ENCODE peak calls at places on chromosomes 16 and 17, in seven cellular contexts. N is ovary; W is stimulated activated CD8-positive, alpha-beta memory T cell treated with anti-CD3 and anti-CD28 coated beads, Interleukin-4, amount 100 ng/mL, for 24 hours; J is stromal cell of bone marrow; H is B cell; E is HS-5; Q is uterus. T is an unnamed sample.

GRCh38 chr17:36846410-36847292 is 90.6 kb upstream of the LHX1 start:
- DNase-seq in N (no peak), W (no peak), J (no peak), H (no peak), E (no peak), Q (no peak), T (no peak)

GRCh38 chr16:30558789-30559377 is 709 bp upstream of the ZNF764 start:
- DNase-seq in N (no peak), W (no peak), J (no peak), H (no peak), E (no peak), Q (no peak), T (no peak)

GRCh38 chr16:11857161-11857560 is 5.8 kb upstream of the RSL1D1 start:
- DNase-seq in N (no peak), W (no peak), J (no peak), H (no peak), E (no peak), Q (no peak), T (peak; percentile 23)

GRCh38 chr16:11372073-11372923 is 27.0 kb downstream of the RMI2 start:
- DNase-seq in N (no peak), W (no peak), J (no peak), H (no peak), E (no peak), Q (peak; percentile 62), T (no peak)

GRCh38 chr17:53142890-53143289 is 679.8 kb upstream of the KIF2B start:
- DNase-seq in N (no peak), W (no peak), J (no peak), H (no peak), E (no peak), Q (no peak), T (no peak)

GRCh38 chr17:64635647-64636305 is 26.3 kb downstream of the SMURF2 start:
- DNase-seq in N (no peak), W (no peak), J (peak; percentile 45), H (no peak), E (peak; percentile 87), Q (no peak), T (peak; percentile 69)

GRCh38 chr17:44770526-44770925 is 11.7 kb downstream of the ADAM11 start:
- DNase-seq in N (no peak), W (no peak), J (no peak), H (no peak), E (no peak), Q (no peak), T (no peak)

GRCh38 chr16:53766304-53767016 is 62.5 kb downstream of the FTO start:
- DNase-seq in N (no peak), W (no peak), J (no peak), H (no peak), E (no peak), Q (no peak), T (no peak)

GRCh38 chr16:17304814-17305169 is 166.0 kb downstream of the XYLT1 start:
- DNase-seq in N (no peak), W (no peak), J (no peak), H (no peak), E (no peak), Q (no peak), T (no peak)

GRCh38 chr17:13490427-13490826 is 111.3 kb downstream of the HS3ST3A1 start:
- DNase-seq in N (no peak), W (no peak), J (no peak), H (no peak), E (no peak), Q (no peak), T (no peak)

GRCh38 chr16:86823895-86824671 is 245.7 kb downstream of the FOXL1 start:
- DNase-seq in N (no peak), W (no peak), J (peak; percentile 82), H (no peak), E (no peak), Q (no peak), T (no peak)

GRCh38 chr16:1971678-1972489 is at the start of gene TBL3:
- DNase-seq in N (peak; percentile 96), W (peak; percentile 96), J (peak; percentile 85), H (peak; percentile 99), E (peak; percentile 67), Q (peak; percentile 94), T (peak; percentile 88)

GRCh38 chr16:11418506-11418905 is 73.2 kb downstream of the RMI2 start:
- DNase-seq in N (no peak), W (no peak), J (peak; percentile 24), H (no peak), E (no peak), Q (no peak), T (no peak)

GRCh38 chr16:660459-661183 is 7.3 kb upstream of the RHOT2 start:
- DNase-seq in N (peak; percentile 91), W (no peak), J (peak; percentile 57), H (peak; percentile 83), E (no peak), Q (peak; percentile 85), T (peak; percentile 55)

GRCh38 chr17:81178136-81179091 is 12.4 kb upstream of the AATK start:
- DNase-seq in N (no peak), W (no peak), J (no peak), H (no peak), E (no peak), Q (no peak), T (no peak)

GRCh38 chr16:71855937-71856662 is 10.3 kb downstream of the ATXN1L start:
- DNase-seq in N (no peak), W (no peak), J (no peak), H (no peak), E (no peak), Q (no peak), T (no peak)

GRCh38 chr16:3578121-3578520 is 918 bp upstream of the NLRC3 start:
- DNase-seq in N (no peak), W (no peak), J (no peak), H (peak; percentile 34), E (no peak), Q (no peak), T (no peak)

T was measured in GM04504.